ENCODE peak calls at places on chromosomes 2 and 18, in nine cellular contexts. M is uterus; O is prostate gland; Y is B cell; W is upper lobe of right lung; S is CD4-positive, alpha-beta T cell; C is breast epithelium; H is activated CD8-positive, alpha-beta T cell treated with anti-CD3 and anti-CD28 coated beads for 36 hours; Z is osteocyte. X is an unnamed sample.

GRCh38 chr2:159807183-159808037 is 9.4 kb upstream of the CD302 start:
- DNase-seq in M (peak), O (peak), Y (peak), W (no peak), S (no peak), C (no peak), H (peak), Z (no peak), X (peak)

GRCh38 chr18:29979884-29980283 is 1062.7 kb downstream of the DSC3 start:
- DNase-seq in M (no peak), O (no peak), Y (no peak), W (no peak), S (no peak), C (no peak), H (no peak), Z (no peak), X (no peak)

GRCh38 chr2:237547841-237548416 is 18.4 kb upstream of the PRLH start:
- DNase-seq in M (no peak), O (no peak), Y (no peak), W (no peak), S (no peak), C (no peak), H (no peak), Z (no peak), X (no peak)

GRCh38 chr18:44900627-44901026 is 219.9 kb downstream of the SETBP1 start:
- DNase-seq in M (no peak), O (no peak), Y (no peak), W (no peak), S (no peak), C (no peak), H (no peak), Z (no peak), X (no peak)

GRCh38 chr18:23964282-23965238 is 50.0 kb upstream of the TTC39C start:
- DNase-seq in M (no peak), O (no peak), Y (no peak), W (no peak), S (peak), C (no peak), H (peak), Z (no peak), X (no peak)

GRCh38 chr2:138334323-138334722 is 167.2 kb upstream of the SPOPL start:
- DNase-seq in M (no peak), O (no peak), Y (no peak), W (no peak), S (no peak), C (no peak), H (no peak), Z (no peak), X (no peak)

GRCh38 chr2:223075301-223076270 is 23.6 kb downstream of the KCNE4 start:
- DNase-seq in M (no peak), O (no peak), Y (no peak), W (no peak), S (no peak), C (no peak), H (no peak), Z (no peak), X (peak)

GRCh38 chr18:39946623-39947061 is 2008.4 kb upstream of the PIK3C3 start:
- DNase-seq in M (no peak), O (peak), Y (no peak), W (no peak), S (no peak), C (peak), H (no peak), Z (no peak), X (no peak)

GRCh38 chr2:236969767-236970655 is 115.7 kb upstream of the COPS8 start:
- DNase-seq in M (no peak), O (no peak), Y (no peak), W (no peak), S (peak), C (no peak), H (peak), Z (no peak), X (no peak)

GRCh38 chr2:36785179-36785795 is 88.8 kb downstream of the VIT start:
- DNase-seq in M (peak), O (peak), Y (peak), W (no peak), S (peak), C (peak), H (peak), Z (peak), X (peak)

GRCh38 chr2:119482481-119483394 is 41.5 kb downstream of the SCTR start:
- DNase-seq in M (no peak), O (no peak), Y (no peak), W (no peak), S (no peak), C (peak), H (no peak), Z (peak), X (no peak)

GRCh38 chr2:237695201-237695780 is 67.9 kb downstream of the LRRFIP1 start:
- DNase-seq in M (no peak), O (no peak), Y (no peak), W (no peak), S (no peak), C (no peak), H (peak), Z (no peak), X (no peak)

GRCh38 chr18:49166327-49166726 is 215.6 kb upstream of the SMAD7 start:
- DNase-seq in M (no peak), O (no peak), Y (no peak), W (no peak), S (no peak), C (no peak), H (no peak), Z (no peak), X (no peak)

GRCh38 chr2:230124792-230125452 is 56.2 kb upstream of the SLC16A14 start:
- DNase-seq in M (no peak), O (no peak), Y (peak), W (peak), S (no peak), C (no peak), H (peak), Z (no peak), X (peak)

GRCh38 chr2:69577467-69578200 is 65.9 kb downstream of the AAK1 start:
- DNase-seq in M (no peak), O (no peak), Y (no peak), W (no peak), S (no peak), C (no peak), H (no peak), Z (no peak), X (no peak)

GRCh38 chr2:176110975-176111663 is 4.0 kb downstream of the HOXD11 start:
- DNase-seq in M (peak), O (no peak), Y (no peak), W (no peak), S (no peak), C (no peak), H (peak), Z (no peak), X (no peak)

GRCh38 chr2:129929321-129930290 is 49.9 kb upstream of the RAB6C start:
- DNase-seq in M (no peak), O (no peak), Y (no peak), W (no peak), S (no peak), C (no peak), H (no peak), Z (peak), X (peak)

GRCh38 chr18:79680100-79680879 is 687 bp downstream of the CTDP1 start:
- DNase-seq in M (no peak), O (peak), Y (no peak), W (no peak), S (peak), C (peak), H (peak), Z (no peak), X (no peak)
- TF ChIP-seq CTCF in M (no peak), O (no peak), Y (no peak), W (no peak), S (no peak), C (no peak), H (no peak), Z (no peak), X (peak)

DNA sequence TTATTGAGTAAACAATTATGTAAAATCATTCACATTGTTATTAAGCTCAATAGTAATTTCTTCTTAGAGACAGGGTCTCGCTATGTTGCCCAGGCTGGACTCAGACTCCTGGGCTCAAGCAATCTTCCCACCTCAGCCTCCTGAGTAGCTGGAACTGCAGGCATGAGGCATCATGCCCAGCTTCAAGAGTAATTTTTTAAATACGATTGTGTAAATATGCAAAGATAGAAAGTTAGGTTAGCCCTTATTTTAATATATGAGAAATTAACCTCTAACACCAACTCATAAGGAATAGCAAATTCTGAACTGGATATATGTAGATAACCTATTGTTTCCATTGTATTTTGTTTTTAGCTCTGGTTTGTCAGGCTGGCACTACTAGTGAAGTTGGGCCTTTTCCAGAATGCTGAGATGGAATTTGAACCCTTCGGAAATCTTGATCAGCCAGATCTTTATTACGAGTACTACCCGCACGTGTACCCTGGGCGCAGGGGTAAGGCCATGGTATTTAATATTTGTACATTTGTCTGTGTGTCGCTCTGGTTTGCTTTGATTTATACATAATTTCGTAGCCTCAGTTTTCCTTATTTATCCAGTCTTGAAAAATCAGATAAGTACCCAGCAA is 44.8 kb downstream of the TRAPPC12 start:
- DNase-seq in M (no peak), O (no peak), Y (no peak), W (no peak), S (no peak), C (no peak), H (no peak), Z (no peak), X (no peak)
- TF ChIP-seq CTCF in M (no peak), O (no peak), Y (peak), W (no peak), S (peak), C (no peak), H (peak), Z (peak), X (no peak)

DNA sequence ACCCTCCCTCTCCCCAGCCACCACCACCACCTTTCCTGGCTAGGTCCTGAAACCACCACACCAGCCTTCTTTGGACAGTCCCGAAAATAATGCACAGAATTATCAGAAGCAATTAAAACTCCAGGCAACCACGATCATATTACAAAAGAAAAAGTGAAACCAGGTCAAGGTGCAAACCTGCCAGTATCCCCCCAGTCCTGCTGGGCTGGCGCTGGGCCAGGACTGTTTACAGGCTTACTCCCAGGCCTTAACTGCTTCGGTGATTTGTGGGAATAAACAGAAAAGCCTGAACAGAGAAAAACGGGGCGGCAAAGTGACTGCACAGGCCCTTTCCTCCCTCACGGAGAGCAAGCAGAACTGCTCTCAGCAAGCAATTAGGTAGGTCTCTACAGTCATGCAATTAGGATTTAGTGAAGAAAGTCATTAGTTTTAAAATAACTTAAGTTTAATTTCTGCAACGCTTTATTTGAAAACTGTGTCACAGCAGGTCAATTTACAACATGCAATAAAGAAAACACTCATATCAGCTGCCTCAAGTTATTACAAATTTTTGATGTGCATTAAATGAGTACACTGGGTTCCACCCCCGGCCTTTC is 1.3 kb downstream of the HDAC4 start:
- DNase-seq in M (no peak), O (peak), Y (no peak), W (peak), S (peak), C (no peak), H (peak), Z (no peak), X (no peak)
- TF ChIP-seq CTCF in M (no peak), O (no peak), Y (no peak), W (no peak), S (no peak), C (no peak), H (no peak), Z (no peak), X (no peak)

DNA sequence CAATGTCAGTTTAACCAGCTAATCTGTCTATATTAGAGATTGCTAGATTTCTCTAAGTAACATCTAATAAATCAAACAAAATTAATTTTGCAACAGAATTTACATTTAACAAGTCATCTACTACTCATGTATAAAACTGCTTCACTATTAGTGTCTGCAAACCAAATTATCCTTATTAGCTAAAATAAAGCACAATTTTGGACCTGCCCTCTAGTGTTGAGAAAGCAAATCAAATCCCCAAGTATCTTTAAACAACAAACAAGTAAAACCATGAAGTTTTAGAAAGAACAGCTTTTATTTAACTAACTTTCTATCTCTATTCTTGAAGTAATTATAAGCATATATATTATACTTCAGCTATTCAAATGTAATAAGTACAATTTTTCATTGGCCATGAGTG is 113.1 kb upstream of the SP3 start:
- DNase-seq in M (no peak), O (no peak), Y (no peak), W (no peak), S (no peak), C (no peak), H (no peak), Z (no peak), X (no peak)
- TF ChIP-seq CTCF in M (peak), O (peak), Y (peak), W (peak), S (peak), C (no peak), H (no peak), Z (peak), X (no peak)